ENCODE peak calls at places on chromosome 1, in eight cellular contexts. V is GM23248, E is GM06990, B is HAP-1, P is NCI-H446, S is substantia nigra, D is choroid plexus epithelial cell, K is NCI-H1436. G is an unnamed sample.

GRCh38 chr1:231806623-231807470 is 180.3 kb downstream of the DISC1 start:
- DNase-seq in V (peak), E (peak), B (peak), P (peak), S (peak), D (peak), K (peak), G (peak)

GRCh38 chr1:111980684-111981083 is 8.8 kb downstream of the KCND3 start:
- DNase-seq in V (no peak), E (no peak), B (no peak), P (no peak), S (no peak), D (no peak), K (no peak), G (no peak)

GRCh38 chr1:9260086-9260766 is 25.7 kb downstream of the H6PD start:
- DNase-seq in V (no peak), E (no peak), B (no peak), P (no peak), S (no peak), D (no peak), K (no peak), G (peak)

GRCh38 chr1:159012495-159012894 is 2.8 kb downstream of the IFI16 start:
- DNase-seq in V (peak), E (peak), B (no peak), P (no peak), S (no peak), D (no peak), K (no peak), G (peak)

GRCh38 chr1:201156346-201156745 is 2.1 kb upstream of the TMEM9 start:
- DNase-seq in V (no peak), E (no peak), B (no peak), P (no peak), S (no peak), D (no peak), K (no peak), G (no peak)

GRCh38 chr1:174963547-174964125 is 36.1 kb upstream of the CACYBP start:
- DNase-seq in V (no peak), E (no peak), B (no peak), P (peak), S (no peak), D (no peak), K (no peak), G (no peak)

GRCh38 chr1:99469641-99470040 is 176.3 kb upstream of the PALMD start:
- DNase-seq in V (peak), E (no peak), B (peak), P (peak), S (no peak), D (no peak), K (no peak), G (no peak)

GRCh38 chr1:204338359-204338758 is 21.4 kb downstream of the PLEKHA6 start:
- DNase-seq in V (no peak), E (no peak), B (no peak), P (no peak), S (no peak), D (no peak), K (no peak), G (no peak)

G was measured in cardiac fibroblast.